ENCODE peak calls at places on chromosomes 7 and 10, in four cellular contexts. G is K562, K is GM12878, T is A549. J is an unnamed sample.

GRCh38 chr10:125264091-125264490 is 103.7 kb upstream of the CTBP2 start:
- DNase-seq in T (no peak), K (no peak), G (no peak), J (no peak)

GRCh38 chr7:130699686-130700085 is 13.3 kb upstream of the TSGA13 start:
- DNase-seq in K (no peak), G (no peak), T (peak; percentile 4), J (no peak)

GRCh38 chr7:72674394-72674793 is 153.6 kb downstream of the TYW1B start:
- DNase-seq in G (no peak), K (no peak), T (no peak), J (no peak)

GRCh38 chr10:99329238-99329890 is at the start of gene CNNM1:
- DNase-seq in K (no peak), T (peak; percentile 77), G (no peak), J (no peak)

GRCh38 chr7:2999078-2999500 is 44.6 kb downstream of the CARD11 start:
- DNase-seq in T (no peak), K (no peak), G (no peak), J (peak; percentile 75)

GRCh38 chr10:119353438-119353837 is 146.1 kb downstream of the GRK5 start:
- DNase-seq in K (no peak), G (no peak), T (no peak), J (no peak)

GRCh38 chr10:106355450-106355849 is 809.1 kb downstream of the SORCS1 start:
- DNase-seq in G (peak; percentile 0), T (no peak), K (no peak), J (no peak)

GRCh38 chr10:88783734-88784133 is 18.8 kb upstream of the LIPM start:
- DNase-seq in K (no peak), G (no peak), T (no peak), J (no peak)

GRCh38 chr10:132850246-132850645 is 64.3 kb upstream of the NKX6-2 start:
- DNase-seq in T (no peak), G (no peak), K (no peak), J (no peak)
- H3K4me1 ChIP-seq in T (no peaks in the 10 kb centered on the region), G (peaks cover 8% of the 10 kb centered on the region), K (no peaks in the 10 kb centered on the region), J (no peaks in the 10 kb centered on the region)

GRCh38 chr7:73823873-73824597 is 6.8 kb upstream of the CLDN4 start:
- DNase-seq in T (no peak), K (no peak), G (no peak), J (no peak)

GRCh38 chr7:73823257-73823656 is 7.5 kb upstream of the CLDN4 start:
- DNase-seq in K (no peak), T (no peak), G (no peak), J (no peak)

GRCh38 chr7:73820013-73820412 is 10.8 kb upstream of the CLDN4 start:
- DNase-seq in T (no peak), K (no peak), G (no peak), J (no peak)

GRCh38 chr7:73824986-73825385 is 5.8 kb upstream of the CLDN4 start:
- DNase-seq in K (no peak), G (no peak), T (no peak), J (no peak)

DNA sequence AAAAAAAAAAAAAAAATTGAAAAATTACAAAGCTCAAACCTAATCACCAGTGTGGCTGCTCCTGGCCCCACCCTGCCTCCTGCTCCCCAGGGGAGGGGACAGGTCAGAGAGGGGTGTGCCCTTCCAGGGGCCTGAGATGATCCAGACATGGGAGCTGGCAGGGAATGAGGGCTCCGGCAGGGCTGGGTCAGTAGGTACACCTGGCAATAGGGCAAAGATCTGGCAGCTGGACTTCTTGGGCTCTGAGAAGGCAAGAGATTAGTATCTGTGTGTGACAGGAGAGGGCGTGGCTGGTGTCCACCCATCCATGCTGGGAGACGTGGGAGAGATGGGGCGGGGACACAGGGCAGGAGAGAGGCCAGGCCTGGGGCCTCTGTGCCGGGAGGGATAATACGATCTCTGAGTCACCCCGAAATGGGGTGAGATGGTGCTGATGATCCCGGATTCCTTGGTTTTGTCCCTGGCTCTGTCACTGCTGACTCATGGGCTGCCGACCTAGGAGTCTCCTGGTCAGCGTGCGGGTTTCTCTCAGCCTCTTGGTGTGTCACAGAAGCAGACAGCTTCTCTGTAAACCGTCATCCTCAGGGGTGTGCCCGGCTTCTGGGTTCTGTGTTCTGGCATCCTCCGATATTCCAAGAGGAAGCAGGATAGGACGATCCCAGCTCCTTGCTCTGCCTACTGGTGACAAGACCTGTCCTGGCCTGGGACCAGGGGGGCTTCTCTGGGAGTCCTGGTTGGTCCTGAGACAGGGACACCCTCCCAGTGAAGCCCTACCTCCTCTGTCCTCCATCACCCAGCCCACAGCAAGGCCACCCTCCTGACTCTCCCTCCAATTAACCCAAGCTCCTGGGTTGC is 8.2 kb upstream of the CLDN4 start:
- DNase-seq in G (peak; percentile 96), T (peak; percentile 91), K (no peak), J (no peak)
- TF ChIP-seq MYC in G (peak; percentile 48), T (no peak), K (no peak), J (no peak)

GRCh38 chr10:113228570-113228969 is 278.5 kb downstream of the TCF7L2 start:
- DNase-seq in T (no peak), G (no peak), K (no peak), J (no peak)
- H3K4me1 ChIP-seq in T (no peaks in the 10 kb centered on the region), G (no peaks in the 10 kb centered on the region), K (no peaks in the 10 kb centered on the region), J (no peaks in the 10 kb centered on the region)

GRCh38 chr7:50614721-50615518 is 49.7 kb upstream of the DDC start:
- DNase-seq in K (no peak), T (peak; percentile 14), G (no peak), J (no peak)
- TF ChIP-seq MYC in K (no peak), T (no peak), G (no peak), J (no peak)

DNA sequence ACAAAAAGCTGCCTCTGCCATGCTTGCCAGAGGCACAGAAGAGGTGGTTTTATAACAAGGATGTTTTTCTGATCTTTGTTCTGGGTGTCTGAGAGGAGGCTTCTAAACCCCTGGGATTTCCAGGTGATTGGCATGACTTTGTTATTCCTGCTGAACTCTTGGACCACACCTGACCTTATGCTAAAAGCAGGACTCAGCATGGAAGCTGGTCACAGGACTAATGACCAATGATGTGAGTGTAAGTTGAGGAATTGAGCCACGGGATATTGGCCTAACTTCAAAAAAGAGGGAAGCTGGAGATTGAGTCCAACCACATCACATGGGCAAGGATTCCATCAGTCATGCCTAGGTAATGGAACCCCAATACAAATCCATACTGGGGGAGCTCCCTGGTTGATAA is 437.9 kb downstream of the POM121L12 start:
- DNase-seq in G (no peak), T (no peak), K (no peak), J (no peak)
- H3K4me1 ChIP-seq in G (no peaks in the 10 kb centered on the region), T (no peaks in the 10 kb centered on the region), K (no peaks in the 10 kb centered on the region), J (no peaks in the 10 kb centered on the region)

DNA sequence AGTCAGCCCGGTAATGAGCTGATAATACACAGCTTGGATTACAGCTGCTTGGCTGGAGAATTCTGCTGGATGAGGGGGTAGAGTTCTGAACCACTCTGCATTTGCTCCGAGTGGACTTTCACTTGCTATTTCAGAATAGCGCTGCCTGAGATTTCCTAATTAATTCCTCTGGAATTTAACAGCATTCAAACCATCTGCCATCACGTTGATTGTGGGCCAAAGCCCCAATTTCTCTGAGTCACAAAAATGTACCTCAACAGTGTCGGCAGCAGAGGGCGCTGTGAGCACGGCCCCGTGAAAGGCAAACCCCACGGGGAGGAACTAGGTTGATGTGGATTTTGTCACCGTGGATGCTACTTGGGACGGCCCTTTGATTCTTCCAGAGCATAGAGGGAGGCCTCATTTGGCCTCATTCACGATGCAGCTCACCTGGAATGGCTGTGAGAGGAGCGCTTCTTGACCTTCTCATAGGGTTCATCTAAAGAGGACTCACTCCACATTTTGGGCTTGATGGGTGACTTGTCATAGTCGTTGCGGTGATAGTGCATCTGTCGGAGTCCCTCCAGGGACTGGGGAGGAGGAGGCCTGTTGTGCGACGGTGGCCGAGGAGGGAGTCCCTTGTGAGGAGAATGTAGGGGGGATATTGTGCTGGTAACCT is 73.3 kb downstream of the PRPF18 start:
- DNase-seq in G (peak; percentile 67), T (peak; percentile 27), K (peak; percentile 17), J (peak; percentile 59)
- TF ChIP-seq MYC in G (no peak), T (no peak), K (no peak), J (no peak)

DNA sequence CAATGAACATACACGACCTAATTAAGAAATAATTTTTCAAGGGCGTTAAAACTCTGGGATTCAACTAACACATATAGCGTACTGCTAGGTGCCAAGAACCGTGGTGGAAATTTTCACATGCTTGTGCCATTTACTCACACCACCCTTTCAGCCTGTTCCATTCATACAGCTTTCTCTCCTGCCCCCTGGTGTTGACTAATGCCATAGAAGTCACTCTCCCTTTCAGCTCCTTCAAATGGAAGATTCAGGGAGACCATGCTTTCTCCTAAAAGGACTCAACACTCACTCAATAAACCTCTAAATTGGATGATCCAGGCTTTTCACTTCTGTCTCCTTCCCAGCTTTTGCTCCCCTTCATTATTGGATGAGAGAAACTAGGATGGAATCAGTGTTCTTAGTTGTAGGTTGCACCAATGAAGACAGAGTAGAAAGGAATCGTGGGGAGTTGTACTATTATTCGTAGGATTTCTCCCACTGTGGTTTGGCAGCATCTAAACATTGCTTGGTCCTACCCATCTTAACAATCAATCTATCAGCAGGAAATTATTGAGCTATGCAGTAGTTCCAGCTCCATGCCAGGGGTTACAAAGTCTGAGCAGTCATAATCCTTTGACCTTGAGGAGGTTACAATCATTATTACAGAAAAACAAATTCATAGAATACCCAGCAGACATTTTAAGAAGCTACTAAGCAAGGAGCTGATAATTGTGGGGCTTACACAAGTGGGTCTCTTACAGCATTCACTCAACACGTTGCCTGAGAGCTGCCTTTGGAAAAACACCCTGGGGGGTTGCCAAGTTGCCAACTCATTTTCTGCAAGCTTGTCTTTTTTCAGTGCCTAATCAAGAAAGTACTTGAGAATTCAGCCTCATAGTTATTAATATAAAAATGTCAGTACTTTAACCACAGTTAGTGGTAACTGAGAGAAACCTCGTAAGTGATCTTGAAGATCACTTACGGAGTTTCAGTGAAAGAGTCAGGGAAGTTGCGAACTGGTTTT is 2.8 kb upstream of the PPP1R3C start:
- DNase-seq in K (no peak), G (peak; percentile 78), T (peak; percentile 84), J (peak; percentile 82)
- H3K4me1 ChIP-seq in K (no peaks in the 10 kb centered on the region), G (peaks cover under 1% of the 10 kb centered on the region), T (peaks cover 22% of the 10 kb centered on the region), J (peaks cover 13% of the 10 kb centered on the region)

GRCh38 chr7:6107924-6108323 is 76.7 kb downstream of the ANKRD61 start:
- DNase-seq in G (no peak), T (no peak), K (no peak), J (no peak)

GRCh38 chr7:6111041-6111440 is 79.9 kb downstream of the ANKRD61 start:
- DNase-seq in G (no peak), T (no peak), K (no peak), J (no peak)

GRCh38 chr7:6106140-6106904 is 75.1 kb downstream of the ANKRD61 start:
- DNase-seq in T (peak; percentile 78), G (peak; percentile 76), K (no peak), J (peak; percentile 58)
- TF ChIP-seq MYC in T (no peak), G (no peak), K (no peak), J (no peak)

DNA sequence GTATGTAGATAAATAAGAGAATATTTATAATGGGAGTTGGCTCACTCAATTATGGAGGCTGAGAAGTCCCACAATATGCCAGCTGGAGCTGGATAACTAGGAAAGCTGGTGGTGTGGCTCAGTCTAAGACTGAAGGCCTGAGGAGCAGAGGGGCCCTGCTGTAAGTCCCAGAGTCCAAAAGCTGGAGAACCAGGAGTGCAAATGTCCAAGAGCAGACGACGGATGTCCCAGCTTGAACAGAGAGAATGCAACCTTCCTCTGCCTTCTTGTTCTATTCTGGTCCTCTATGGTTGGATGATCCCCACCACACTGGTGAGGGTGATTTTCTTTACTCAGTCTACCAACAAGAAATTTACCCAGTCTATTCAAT is 13.2 kb downstream of the IL2RA start:
- DNase-seq in G (no peak), T (no peak), K (no peak), J (no peak)
- H3K4me1 ChIP-seq in G (peaks cover 8% of the 10 kb centered on the region), T (peaks cover 5% of the 10 kb centered on the region), K (peaks cover 67% of the 10 kb centered on the region), J (peaks cover 9% of the 10 kb centered on the region)